ENCODE peak calls at places on chromosomes 6 and 20, in five cellular contexts. L is tibial artery; X is D341Med; Q is CD8-positive, alpha-beta memory T cell; P is T-helper 1 cell. J is an unnamed sample.

GRCh38 chr20:64242003-64242796 is 13.3 kb upstream of the PCMTD2 start:
- DNase-seq in Q (no peak), L (no peak), X (peak), P (no peak), J (no peak)

GRCh38 chr20:19699132-19699971 is 58.7 kb upstream of the RIN2 start:
- DNase-seq in X (no peak), L (no peak), P (no peak), Q (no peak), J (no peak)

GRCh38 chr6:17886891-17887290 is 100.5 kb downstream of the KIF13A start:
- DNase-seq in X (peak), Q (no peak), P (no peak), L (no peak), J (no peak)

GRCh38 chr6:109623288-109623687 is 67.7 kb downstream of the AK9 start:
- DNase-seq in P (no peak), L (no peak), X (no peak), Q (no peak), J (no peak)

GRCh38 chr6:34021839-34022190 is 124.1 kb downstream of the GRM4 start:
- DNase-seq in P (no peak), X (peak), L (no peak), Q (no peak), J (no peak)

GRCh38 chr20:36745234-36745926 is 510 bp downstream of the NDRG3 start:
- DNase-seq in X (no peak), L (no peak), P (no peak), Q (peak), J (no peak)

GRCh38 chr20:3785240-3786125 is 1.1 kb downstream of the CENPB start:
- DNase-seq in P (no peak), Q (no peak), X (no peak), L (no peak), J (no peak)

GRCh38 chr20:61233590-61233989 is 18.5 kb upstream of the CDH4 start:
- DNase-seq in Q (no peak), X (no peak), P (no peak), L (no peak), J (no peak)

GRCh38 chr6:49713346-49713745 is at the start of gene CRISP2:
- DNase-seq in L (no peak), X (no peak), Q (no peak), P (no peak), J (no peak)

GRCh38 chr6:161411265-161411944 is 137.5 kb upstream of the AGPAT4 start:
- DNase-seq in P (no peak), L (no peak), X (no peak), Q (no peak), J (no peak)

GRCh38 chr20:61411743-61412142 is 159.7 kb downstream of the CDH4 start:
- DNase-seq in X (no peak), P (no peak), L (no peak), Q (no peak), J (no peak)

GRCh38 chr6:42260972-42261371 is 43.3 kb upstream of the MRPS10 start:
- DNase-seq in Q (no peak), P (no peak), L (no peak), X (peak), J (no peak)

GRCh38 chr6:138099832-138100231 is 7.4 kb downstream of the PERP start:
- DNase-seq in Q (no peak), P (no peak), X (no peak), L (no peak), J (no peak)

J was measured in CD14-positive monocyte.